ENCODE peak calls at places on chromosome 15, in six cellular contexts. One of them, this sample, is unnamed.

GRCh38 chr15:75809986-75810750 is 33.1 kb upstream of the UBE2Q2 start:
- DNase-seq in activated CD4-positive, CD25-positive, alpha-beta regulatory T cell treated with anti-CD3 and anti-CD28 coated beads, Interleukin-2, amount 50 U/mL, for 72 hours: no peak
- DNase-seq in stimulated activated CD8-positive, alpha-beta memory T cell treated with anti-CD3 and anti-CD28 coated beads, Interleukin-4, amount 100 ng/mL, for 24 hours: no peak
- DNase-seq in erythroblast: peak; percentile 52
- DNase-seq in ovary: no peak
- DNase-seq in ELR: peak; percentile 51
- DNase-seq in this sample: peak; percentile 49

GRCh38 chr15:49273734-49274318 is 103.8 kb downstream of the GALK2 start:
- DNase-seq in activated CD4-positive, CD25-positive, alpha-beta regulatory T cell treated with anti-CD3 and anti-CD28 coated beads, Interleukin-2, amount 50 U/mL, for 72 hours: no peak
- DNase-seq in stimulated activated CD8-positive, alpha-beta memory T cell treated with anti-CD3 and anti-CD28 coated beads, Interleukin-4, amount 100 ng/mL, for 24 hours: no peak
- DNase-seq in erythroblast: no peak
- DNase-seq in ovary: no peak
- DNase-seq in ELR: no peak
- DNase-seq in this sample: peak; percentile 12

GRCh38 chr15:58525926-58526538 is 94.2 kb downstream of the LIPC start:
- DNase-seq in activated CD4-positive, CD25-positive, alpha-beta regulatory T cell treated with anti-CD3 and anti-CD28 coated beads, Interleukin-2, amount 50 U/mL, for 72 hours: no peak
- DNase-seq in stimulated activated CD8-positive, alpha-beta memory T cell treated with anti-CD3 and anti-CD28 coated beads, Interleukin-4, amount 100 ng/mL, for 24 hours: no peak
- DNase-seq in erythroblast: no peak
- DNase-seq in ovary: no peak
- DNase-seq in ELR: no peak
- DNase-seq in this sample: no peak

GRCh38 chr15:90126022-90126421 is 23.8 kb upstream of the IDH2 start:
- DNase-seq in activated CD4-positive, CD25-positive, alpha-beta regulatory T cell treated with anti-CD3 and anti-CD28 coated beads, Interleukin-2, amount 50 U/mL, for 72 hours: no peak
- DNase-seq in stimulated activated CD8-positive, alpha-beta memory T cell treated with anti-CD3 and anti-CD28 coated beads, Interleukin-4, amount 100 ng/mL, for 24 hours: no peak
- DNase-seq in erythroblast: no peak
- DNase-seq in ovary: no peak
- DNase-seq in ELR: no peak
- DNase-seq in this sample: no peak

GRCh38 chr15:40272713-40273056 is 10.2 kb downstream of the ANKRD63 start:
- DNase-seq in activated CD4-positive, CD25-positive, alpha-beta regulatory T cell treated with anti-CD3 and anti-CD28 coated beads, Interleukin-2, amount 50 U/mL, for 72 hours: no peak
- DNase-seq in stimulated activated CD8-positive, alpha-beta memory T cell treated with anti-CD3 and anti-CD28 coated beads, Interleukin-4, amount 100 ng/mL, for 24 hours: no peak
- DNase-seq in erythroblast: peak; percentile 8
- DNase-seq in ovary: no peak
- DNase-seq in ELR: peak; percentile 46
- DNase-seq in this sample: no peak

GRCh38 chr15:81485806-81486205 is 111.8 kb upstream of the TMC3 start:
- DNase-seq in activated CD4-positive, CD25-positive, alpha-beta regulatory T cell treated with anti-CD3 and anti-CD28 coated beads, Interleukin-2, amount 50 U/mL, for 72 hours: no peak
- DNase-seq in stimulated activated CD8-positive, alpha-beta memory T cell treated with anti-CD3 and anti-CD28 coated beads, Interleukin-4, amount 100 ng/mL, for 24 hours: no peak
- DNase-seq in erythroblast: no peak
- DNase-seq in ovary: no peak
- DNase-seq in ELR: no peak
- DNase-seq in this sample: no peak

GRCh38 chr15:28132524-28133275 is 33.6 kb upstream of the OCA2 start:
- DNase-seq in activated CD4-positive, CD25-positive, alpha-beta regulatory T cell treated with anti-CD3 and anti-CD28 coated beads, Interleukin-2, amount 50 U/mL, for 72 hours: no peak
- DNase-seq in stimulated activated CD8-positive, alpha-beta memory T cell treated with anti-CD3 and anti-CD28 coated beads, Interleukin-4, amount 100 ng/mL, for 24 hours: no peak
- DNase-seq in erythroblast: no peak
- DNase-seq in ovary: no peak
- DNase-seq in ELR: peak; percentile 62
- DNase-seq in this sample: peak; percentile 51

GRCh38 chr15:77851696-77852095 is 219.0 kb upstream of the LINGO1 start:
- DNase-seq in activated CD4-positive, CD25-positive, alpha-beta regulatory T cell treated with anti-CD3 and anti-CD28 coated beads, Interleukin-2, amount 50 U/mL, for 72 hours: peak; percentile 17
- DNase-seq in stimulated activated CD8-positive, alpha-beta memory T cell treated with anti-CD3 and anti-CD28 coated beads, Interleukin-4, amount 100 ng/mL, for 24 hours: no peak
- DNase-seq in erythroblast: no peak
- DNase-seq in ovary: no peak
- DNase-seq in ELR: no peak
- DNase-seq in this sample: peak; percentile 55

GRCh38 chr15:79004336-79004735 is 59.5 kb upstream of the CTSH start:
- DNase-seq in activated CD4-positive, CD25-positive, alpha-beta regulatory T cell treated with anti-CD3 and anti-CD28 coated beads, Interleukin-2, amount 50 U/mL, for 72 hours: no peak
- DNase-seq in stimulated activated CD8-positive, alpha-beta memory T cell treated with anti-CD3 and anti-CD28 coated beads, Interleukin-4, amount 100 ng/mL, for 24 hours: no peak
- DNase-seq in erythroblast: no peak
- DNase-seq in ovary: no peak
- DNase-seq in ELR: peak; percentile 93
- DNase-seq in this sample: peak; percentile 88

This sample was measured in M059J.